ENCODE peak calls at places on chromosomes 2 and 18, in four cellular contexts. One of them, this sample, is unnamed. For H3K9me3, the result is how much of the 10 kb centered on the place peaks cover.

GRCh38 chr2:96092580-96092877 is 23.8 kb downstream of the ADRA2B start:
- DNase-seq in colonic mucosa: peak
- DNase-seq in A549: no peak
- DNase-seq in kidney: no peak
- DNase-seq in this sample: no peak

GRCh38 chr2:185181901-185182300 is 556.7 kb upstream of the FSIP2 start:
- DNase-seq in kidney: no peak
- DNase-seq in A549: no peak
- DNase-seq in colonic mucosa: no peak
- DNase-seq in this sample: no peak

GRCh38 chr2:109663721-109664120 is 49.6 kb downstream of the SOWAHC start:
- DNase-seq in kidney: peak
- DNase-seq in A549: no peak
- DNase-seq in colonic mucosa: peak
- DNase-seq in this sample: no peak

GRCh38 chr2:171523339-171523931 is 1.2 kb downstream of the CYBRD1 start:
- DNase-seq in colonic mucosa: peak
- DNase-seq in A549: peak
- DNase-seq in kidney: peak
- DNase-seq in this sample: no peak

GRCh38 chr2:31406593-31407385 is 7.8 kb downstream of the XDH start:
- DNase-seq in A549: no peak
- DNase-seq in colonic mucosa: no peak
- DNase-seq in kidney: no peak
- DNase-seq in this sample: no peak

GRCh38 chr18:74768096-74768495 is 170.4 kb downstream of the ZNF407 start:
- DNase-seq in kidney: no peak
- DNase-seq in A549: no peak
- DNase-seq in colonic mucosa: no peak
- DNase-seq in this sample: no peak

GRCh38 chr2:112433932-112434730 is 686 bp upstream of the RGPD8 start:
- DNase-seq in A549: no peak
- DNase-seq in kidney: peak
- DNase-seq in colonic mucosa: no peak
- DNase-seq in this sample: peak

GRCh38 chr18:36456622-36457021 is 159.1 kb downstream of the FHOD3 start:
- DNase-seq in A549: no peak
- DNase-seq in kidney: no peak
- DNase-seq in colonic mucosa: no peak
- DNase-seq in this sample: no peak

GRCh38 chr2:27753744-27754588 is 17.6 kb upstream of the MRPL33 start:
- DNase-seq in kidney: peak
- DNase-seq in colonic mucosa: peak
- DNase-seq in A549: peak
- DNase-seq in this sample: peak

GRCh38 chr2:239884051-239884405 is 141.1 kb downstream of the NDUFA10 start:
- DNase-seq in colonic mucosa: no peak
- DNase-seq in kidney: no peak
- DNase-seq in A549: no peak
- DNase-seq in this sample: no peak

GRCh38 chr2:217932661-217933325 is 70.0 kb downstream of the TNS1 start:
- DNase-seq in kidney: peak
- DNase-seq in A549: no peak
- DNase-seq in colonic mucosa: no peak
- DNase-seq in this sample: no peak

GRCh38 chr18:21168880-21169279 is 57.3 kb upstream of the ROCK1 start:
- DNase-seq in colonic mucosa: no peak
- DNase-seq in A549: no peak
- DNase-seq in kidney: no peak
- DNase-seq in this sample: no peak

GRCh38 chr2:36408198-36408703 is 52.7 kb downstream of the CRIM1 start:
- DNase-seq in colonic mucosa: no peak
- DNase-seq in A549: no peak
- DNase-seq in kidney: peak
- DNase-seq in this sample: no peak

GRCh38 chr2:239318790-239319189 is 82.0 kb downstream of the HDAC4 start:
- DNase-seq in A549: no peak
- DNase-seq in colonic mucosa: peak
- DNase-seq in kidney: no peak
- DNase-seq in this sample: no peak

GRCh38 chr2:28351621-28352020 is 41.0 kb upstream of the FOSL2 start:
- DNase-seq in colonic mucosa: no peak
- DNase-seq in A549: no peak
- DNase-seq in kidney: no peak
- DNase-seq in this sample: no peak

GRCh38 chr2:138356178-138356577 is 145.4 kb upstream of the SPOPL start:
- DNase-seq in kidney: no peak
- DNase-seq in colonic mucosa: no peak
- DNase-seq in A549: no peak
- DNase-seq in this sample: no peak

GRCh38 chr2:217723078-217723477 is 279.7 kb downstream of the TNS1 start:
- DNase-seq in kidney: no peak
- DNase-seq in A549: no peak
- DNase-seq in colonic mucosa: no peak
- DNase-seq in this sample: no peak

GRCh38 chr18:54775686-54776085 is 52.6 kb upstream of the RAB27B start:
- DNase-seq in kidney: no peak
- DNase-seq in colonic mucosa: no peak
- DNase-seq in A549: peak
- DNase-seq in this sample: no peak

GRCh38 chr2:11532434-11533055 is 1.3 kb upstream of the GREB1 start:
- DNase-seq in A549: no peak
- DNase-seq in colonic mucosa: no peak
- DNase-seq in kidney: no peak
- DNase-seq in this sample: no peak

GRCh38 chr2:41785623-41786022 is 262.2 kb upstream of the PKDCC start:
- DNase-seq in colonic mucosa: no peak
- DNase-seq in A549: no peak
- DNase-seq in kidney: no peak
- DNase-seq in this sample: no peak

GRCh38 chr18:41624461-41624860 is 330.6 kb upstream of the PIK3C3 start:
- DNase-seq in A549: no peak
- DNase-seq in kidney: no peak
- DNase-seq in colonic mucosa: no peak
- DNase-seq in this sample: no peak

GRCh38 chr18:79564441-79564840 is 115.2 kb upstream of the CTDP1 start:
- DNase-seq in kidney: no peak
- DNase-seq in A549: no peak
- DNase-seq in colonic mucosa: no peak
- DNase-seq in this sample: no peak

GRCh38 chr18:54983041-54983686 is 23.9 kb upstream of the CCDC68 start:
- DNase-seq in colonic mucosa: no peak
- DNase-seq in A549: peak
- DNase-seq in kidney: no peak
- DNase-seq in this sample: peak

GRCh38 chr2:165120740-165121467 is 82.9 kb downstream of the SCN3A start:
- DNase-seq in kidney: no peak
- DNase-seq in A549: no peak
- DNase-seq in colonic mucosa: no peak
- DNase-seq in this sample: no peak

GRCh38 chr2:69918391-69918790 is 3.5 kb downstream of the MXD1 start:
- DNase-seq in A549: no peak
- DNase-seq in kidney: no peak
- DNase-seq in colonic mucosa: no peak
- DNase-seq in this sample: no peak

GRCh38 chr2:140947236-140947635 is 1183.6 kb downstream of the LRP1B start:
- DNase-seq in A549: no peak
- DNase-seq in colonic mucosa: no peak
- DNase-seq in kidney: no peak
- DNase-seq in this sample: no peak

GRCh38 chr2:84776011-84776410 is 104.9 kb downstream of the TRABD2A start:
- DNase-seq in colonic mucosa: no peak
- DNase-seq in kidney: no peak
- DNase-seq in A549: no peak
- DNase-seq in this sample: no peak

GRCh38 chr2:54088191-54088634 is 27.2 kb upstream of the ACYP2 start:
- DNase-seq in A549: no peak
- DNase-seq in kidney: no peak
- DNase-seq in colonic mucosa: no peak
- DNase-seq in this sample: no peak

GRCh38 chr18:78818961-78819360 is 160.7 kb upstream of the SALL3 start:
- DNase-seq in kidney: no peak
- DNase-seq in colonic mucosa: peak
- DNase-seq in A549: no peak
- DNase-seq in this sample: no peak

GRCh38 chr2:30348825-30349224 is 98.2 kb upstream of the LCLAT1 start:
- DNase-seq in colonic mucosa: no peak
- DNase-seq in kidney: no peak
- DNase-seq in A549: no peak
- DNase-seq in this sample: no peak

DNA sequence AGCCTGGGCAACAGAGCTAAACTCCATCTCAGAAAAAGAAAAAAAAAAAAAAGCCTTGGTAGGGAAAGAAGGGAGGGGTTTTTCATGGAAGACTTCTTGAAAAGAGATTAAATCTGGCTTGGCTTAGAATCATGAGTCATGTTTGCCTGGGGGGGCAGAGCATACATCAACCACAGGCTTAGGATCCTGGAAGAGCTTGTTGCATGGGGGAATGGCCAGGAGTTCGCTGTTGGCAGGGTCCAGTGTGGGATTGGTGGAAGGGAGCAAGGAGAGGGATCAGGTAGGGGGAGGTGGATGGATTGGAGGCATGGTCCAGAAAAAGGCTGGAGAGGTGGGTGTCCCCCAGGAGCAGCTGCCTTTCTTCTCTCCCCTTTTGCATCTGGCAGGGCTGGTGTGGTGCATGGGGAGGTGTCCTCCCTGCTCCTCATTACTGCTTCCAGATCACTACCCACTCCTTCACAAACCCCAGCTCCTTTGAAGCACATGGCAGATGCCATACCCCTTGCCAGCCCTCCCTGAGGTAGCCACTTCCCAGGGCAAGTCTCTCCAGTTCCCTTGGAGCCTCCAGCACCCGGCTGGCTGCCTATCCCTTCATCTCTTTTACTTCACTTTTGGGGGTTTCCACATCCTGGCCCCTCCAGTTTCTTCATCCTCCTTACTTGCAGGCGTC is 2.5 kb downstream of the ARMC9 start:
- DNase-seq in kidney: no peak
- DNase-seq in colonic mucosa: no peak
- DNase-seq in A549: no peak
- DNase-seq in this sample: no peak
- H3K4me3 ChIP-seq in kidney: no peak
- H3K4me3 ChIP-seq in colonic mucosa: no peak
- H3K4me3 ChIP-seq in A549: no peak
- H3K4me3 ChIP-seq in this sample: no peak

GRCh38 chr2:77834360-77835002 is 312.3 kb upstream of the LRRTM4 start:
- DNase-seq in kidney: no peak
- DNase-seq in colonic mucosa: no peak
- DNase-seq in A549: no peak
- DNase-seq in this sample: no peak
- H3K9me3 ChIP-seq in kidney: under half
- H3K9me3 ChIP-seq in colonic mucosa: under half
- H3K9me3 ChIP-seq in A549: under half
- H3K9me3 ChIP-seq in this sample: under half

GRCh38 chr2:58866040-58866439 is 624.9 kb upstream of the FANCL start:
- DNase-seq in kidney: no peak
- DNase-seq in colonic mucosa: no peak
- DNase-seq in A549: no peak
- DNase-seq in this sample: no peak
- H3K4me3 ChIP-seq in kidney: no peak
- H3K4me3 ChIP-seq in colonic mucosa: no peak
- H3K4me3 ChIP-seq in A549: no peak
- H3K4me3 ChIP-seq in this sample: no peak

GRCh38 chr2:22238967-22239366 is 1115.2 kb downstream of the TDRD15 start:
- DNase-seq in colonic mucosa: no peak
- DNase-seq in A549: no peak
- DNase-seq in kidney: no peak
- DNase-seq in this sample: no peak
- H3K9me3 ChIP-seq in colonic mucosa: under half
- H3K9me3 ChIP-seq in A549: under half
- H3K9me3 ChIP-seq in kidney: under half
- H3K9me3 ChIP-seq in this sample: under half

GRCh38 chr2:133906926-133907325 is 338.7 kb upstream of the NCKAP5 start:
- DNase-seq in colonic mucosa: no peak
- DNase-seq in A549: no peak
- DNase-seq in kidney: no peak
- DNase-seq in this sample: no peak
- H3K4me3 ChIP-seq in colonic mucosa: no peak
- H3K4me3 ChIP-seq in A549: no peak
- H3K4me3 ChIP-seq in kidney: no peak
- H3K4me3 ChIP-seq in this sample: no peak

DNA sequence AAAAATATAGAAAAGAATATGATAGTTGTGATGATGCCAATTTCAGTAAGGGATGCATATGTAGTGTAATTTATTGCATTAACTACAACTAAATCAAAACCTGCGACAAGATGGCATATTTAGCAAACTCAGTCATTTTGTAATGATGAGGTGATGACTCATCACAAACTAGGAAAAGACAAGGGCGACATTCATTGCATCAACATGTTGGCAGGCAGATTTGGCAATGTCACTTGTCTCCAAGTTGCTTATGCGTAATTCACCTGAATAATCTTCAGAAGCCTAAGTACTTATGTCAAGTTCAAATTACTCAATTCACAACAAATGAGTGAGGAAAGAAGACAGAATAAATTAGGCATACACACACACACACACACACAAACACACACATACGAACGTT is 273.2 kb upstream of the RGPD4 start:
- DNase-seq in kidney: no peak
- DNase-seq in A549: no peak
- DNase-seq in colonic mucosa: no peak
- DNase-seq in this sample: no peak
- H3K9me3 ChIP-seq in kidney: under half
- H3K9me3 ChIP-seq in A549: under half
- H3K9me3 ChIP-seq in colonic mucosa: under half
- H3K9me3 ChIP-seq in this sample: under half

GRCh38 chr2:190651413-190651812 is 2.5 kb downstream of the NAB1 start:
- DNase-seq in colonic mucosa: no peak
- DNase-seq in kidney: no peak
- DNase-seq in A549: no peak
- DNase-seq in this sample: no peak
- H3K4me3 ChIP-seq in colonic mucosa: no peak
- H3K4me3 ChIP-seq in kidney: no peak
- H3K4me3 ChIP-seq in A549: peak
- H3K4me3 ChIP-seq in this sample: no peak